ENCODE peak calls at places on chromosomes 6 and 20, in five cellular contexts. One of them, this sample, is unnamed.

GRCh38 chr6:130928993-130929678 is 101.9 kb downstream of the SMLR1 start:
- DNase-seq in HepG2: no peak
- DNase-seq in neural progenitor cell: no peak
- DNase-seq in GM23248: peak; percentile 75
- DNase-seq in PC-3: peak; percentile 54
- DNase-seq in this sample: peak; percentile 21

GRCh38 chr6:30154709-30155521 is 6.1 kb downstream of the TRIM10 start:
- DNase-seq in neural progenitor cell: no peak
- DNase-seq in HepG2: peak; percentile 82
- DNase-seq in PC-3: peak; percentile 93
- DNase-seq in GM23248: peak; percentile 89
- DNase-seq in this sample: peak; percentile 20

GRCh38 chr6:170522565-170523183 is 30.4 kb downstream of the PSMB1 start:
- DNase-seq in PC-3: peak; percentile 9
- DNase-seq in HepG2: no peak
- DNase-seq in neural progenitor cell: peak; percentile 81
- DNase-seq in GM23248: peak; percentile 34
- DNase-seq in this sample: no peak

GRCh38 chr20:58175425-58175824 is 53.0 kb downstream of the ANKRD60 start:
- DNase-seq in GM23248: no peak
- DNase-seq in PC-3: no peak
- DNase-seq in neural progenitor cell: no peak
- DNase-seq in HepG2: no peak
- DNase-seq in this sample: no peak

GRCh38 chr20:44253528-44253927 is 6.4 kb downstream of the GDAP1L1 start:
- DNase-seq in GM23248: no peak
- DNase-seq in PC-3: no peak
- DNase-seq in neural progenitor cell: no peak
- DNase-seq in HepG2: peak; percentile 69
- DNase-seq in this sample: no peak

GRCh38 chr6:108164815-108165706 is 761 bp upstream of the NR2E1 start:
- DNase-seq in neural progenitor cell: peak; percentile 75
- DNase-seq in HepG2: no peak
- DNase-seq in PC-3: no peak
- DNase-seq in GM23248: peak; percentile 10
- DNase-seq in this sample: no peak

GRCh38 chr20:63055575-63056235 is 48.9 kb upstream of the BHLHE23 start:
- DNase-seq in GM23248: no peak
- DNase-seq in HepG2: no peak
- DNase-seq in PC-3: no peak
- DNase-seq in neural progenitor cell: no peak
- DNase-seq in this sample: no peak

GRCh38 chr6:40678941-40679340 is 91.8 kb upstream of the LRFN2 start:
- DNase-seq in PC-3: no peak
- DNase-seq in neural progenitor cell: no peak
- DNase-seq in HepG2: no peak
- DNase-seq in GM23248: peak; percentile 14
- DNase-seq in this sample: no peak

GRCh38 chr6:39892490-39893129 is 41.7 kb downstream of the MOCS1 start:
- DNase-seq in HepG2: peak; percentile 50
- DNase-seq in PC-3: peak; percentile 44
- DNase-seq in neural progenitor cell: peak; percentile 72
- DNase-seq in GM23248: peak; percentile 79
- DNase-seq in this sample: no peak

GRCh38 chr6:3711776-3712175 is 39.7 kb downstream of the PXDC1 start:
- DNase-seq in PC-3: no peak
- DNase-seq in HepG2: no peak
- DNase-seq in neural progenitor cell: no peak
- DNase-seq in GM23248: no peak
- DNase-seq in this sample: no peak

GRCh38 chr6:6085928-6086668 is 79.4 kb upstream of the NRN1 start:
- DNase-seq in HepG2: no peak
- DNase-seq in neural progenitor cell: no peak
- DNase-seq in PC-3: no peak
- DNase-seq in GM23248: no peak
- DNase-seq in this sample: no peak

GRCh38 chr6:94623586-94623985 is 953.7 kb upstream of the MANEA start:
- DNase-seq in neural progenitor cell: no peak
- DNase-seq in HepG2: no peak
- DNase-seq in GM23248: no peak
- DNase-seq in PC-3: no peak
- DNase-seq in this sample: no peak

GRCh38 chr6:128280960-128281359 is 239.4 kb downstream of the PTPRK start:
- DNase-seq in neural progenitor cell: peak; percentile 45
- DNase-seq in PC-3: no peak
- DNase-seq in HepG2: peak; percentile 52
- DNase-seq in GM23248: no peak
- DNase-seq in this sample: no peak

GRCh38 chr6:155968921-155969320 is 513.3 kb upstream of the NOX3 start:
- DNase-seq in PC-3: no peak
- DNase-seq in GM23248: no peak
- DNase-seq in HepG2: no peak
- DNase-seq in neural progenitor cell: no peak
- DNase-seq in this sample: no peak

GRCh38 chr6:97215157-97215769 is 67.8 kb downstream of the MMS22L start:
- DNase-seq in HepG2: peak; percentile 26
- DNase-seq in neural progenitor cell: peak; percentile 76
- DNase-seq in GM23248: peak; percentile 88
- DNase-seq in PC-3: peak; percentile 55
- DNase-seq in this sample: no peak

GRCh38 chr20:13331536-13331935 is 110.5 kb downstream of the ISM1 start:
- DNase-seq in PC-3: peak; percentile 13
- DNase-seq in neural progenitor cell: no peak
- DNase-seq in HepG2: peak; percentile 66
- DNase-seq in GM23248: peak; percentile 62
- DNase-seq in this sample: peak; percentile 46

GRCh38 chr6:138099832-138100231 is 7.4 kb downstream of the PERP start:
- DNase-seq in neural progenitor cell: no peak
- DNase-seq in HepG2: no peak
- DNase-seq in PC-3: peak; percentile 83
- DNase-seq in GM23248: peak; percentile 87
- DNase-seq in this sample: peak; percentile 94

DNA sequence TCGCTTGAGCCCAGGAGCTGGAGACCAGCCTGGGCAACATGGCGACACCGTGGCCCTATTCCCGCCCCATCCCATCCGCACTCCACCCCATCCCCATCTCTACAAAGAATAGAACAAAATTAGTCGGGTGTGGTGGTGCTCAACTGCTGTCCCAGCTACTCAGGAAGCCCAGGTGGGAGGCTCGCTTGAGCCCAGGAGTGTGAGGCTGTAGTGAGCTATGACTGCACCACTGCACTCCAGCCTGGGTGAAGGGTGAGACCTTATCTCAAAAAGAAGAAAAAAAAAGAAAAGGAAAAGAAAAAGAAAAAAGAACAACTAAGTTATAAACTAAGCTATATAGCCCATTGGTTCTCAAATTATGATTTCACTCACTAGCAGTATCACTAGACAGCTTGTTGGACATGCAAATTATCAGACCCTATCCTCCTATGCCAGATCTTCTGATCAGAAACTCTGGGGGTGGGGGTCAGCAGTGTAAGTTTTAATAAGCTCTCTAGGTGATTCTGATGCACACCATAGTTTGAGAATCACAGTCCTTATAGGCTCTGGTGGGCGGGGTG is 491 bp upstream of the ITCH start:
- DNase-seq in neural progenitor cell: no peak
- DNase-seq in GM23248: no peak
- DNase-seq in PC-3: no peak
- DNase-seq in HepG2: no peak
- DNase-seq in this sample: no peak
- H3K4me3 ChIP-seq in neural progenitor cell: peak overlapping the region; percentile 100
- H3K4me3 ChIP-seq in GM23248: peak overlapping the region; percentile 92
- H3K4me3 ChIP-seq in PC-3: peak overlapping the region; percentile 85
- H3K4me3 ChIP-seq in HepG2: peak overlapping the region; percentile 89
- H3K4me3 ChIP-seq in this sample: peak overlapping the region; percentile 91

GRCh38 chr6:117530467-117531242 is 48.2 kb downstream of the DCBLD1 start:
- DNase-seq in PC-3: no peak
- DNase-seq in GM23248: peak; percentile 46
- DNase-seq in HepG2: no peak
- DNase-seq in neural progenitor cell: no peak
- DNase-seq in this sample: no peak

GRCh38 chr6:117533775-117534174 is 51.3 kb downstream of the DCBLD1 start:
- DNase-seq in HepG2: no peak
- DNase-seq in GM23248: no peak
- DNase-seq in PC-3: no peak
- DNase-seq in neural progenitor cell: no peak
- DNase-seq in this sample: no peak

GRCh38 chr6:117531346-117531745 is 48.9 kb downstream of the DCBLD1 start:
- DNase-seq in GM23248: peak; percentile 60
- DNase-seq in HepG2: no peak
- DNase-seq in neural progenitor cell: no peak
- DNase-seq in PC-3: no peak
- DNase-seq in this sample: no peak

GRCh38 chr6:117534974-117535373 is 52.5 kb downstream of the DCBLD1 start:
- DNase-seq in PC-3: no peak
- DNase-seq in neural progenitor cell: no peak
- DNase-seq in GM23248: no peak
- DNase-seq in HepG2: no peak
- DNase-seq in this sample: no peak

GRCh38 chr6:117531758-117532276 is 49.3 kb downstream of the DCBLD1 start:
- DNase-seq in neural progenitor cell: no peak
- DNase-seq in HepG2: no peak
- DNase-seq in GM23248: peak; percentile 69
- DNase-seq in PC-3: no peak
- DNase-seq in this sample: no peak
- H2AFZ ChIP-seq in neural progenitor cell: no peak overlapping the region
- H2AFZ ChIP-seq in HepG2: no peak overlapping the region
- H2AFZ ChIP-seq in GM23248: peak overlapping the region; percentile 69
- H2AFZ ChIP-seq in PC-3: no peak overlapping the region
- H2AFZ ChIP-seq in this sample: no peak overlapping the region

GRCh38 chr6:26319405-26320128 is 45.4 kb upstream of the BTN3A2 start:
- DNase-seq in neural progenitor cell: peak; percentile 55
- DNase-seq in PC-3: no peak
- DNase-seq in HepG2: no peak
- DNase-seq in GM23248: no peak
- DNase-seq in this sample: no peak

GRCh38 chr6:26322645-26323482 is 42.1 kb upstream of the BTN3A2 start:
- DNase-seq in neural progenitor cell: peak; percentile 70
- DNase-seq in HepG2: peak; percentile 93
- DNase-seq in PC-3: peak; percentile 96
- DNase-seq in GM23248: peak; percentile 86
- DNase-seq in this sample: peak; percentile 88

GRCh38 chr6:26323525-26324294 is 41.3 kb upstream of the BTN3A2 start:
- DNase-seq in PC-3: no peak
- DNase-seq in GM23248: no peak
- DNase-seq in HepG2: peak; percentile 71
- DNase-seq in neural progenitor cell: no peak
- DNase-seq in this sample: no peak

GRCh38 chr6:26318459-26319404 is 46.3 kb upstream of the BTN3A2 start:
- DNase-seq in GM23248: no peak
- DNase-seq in HepG2: no peak
- DNase-seq in neural progenitor cell: no peak
- DNase-seq in PC-3: no peak
- DNase-seq in this sample: no peak

DNA sequence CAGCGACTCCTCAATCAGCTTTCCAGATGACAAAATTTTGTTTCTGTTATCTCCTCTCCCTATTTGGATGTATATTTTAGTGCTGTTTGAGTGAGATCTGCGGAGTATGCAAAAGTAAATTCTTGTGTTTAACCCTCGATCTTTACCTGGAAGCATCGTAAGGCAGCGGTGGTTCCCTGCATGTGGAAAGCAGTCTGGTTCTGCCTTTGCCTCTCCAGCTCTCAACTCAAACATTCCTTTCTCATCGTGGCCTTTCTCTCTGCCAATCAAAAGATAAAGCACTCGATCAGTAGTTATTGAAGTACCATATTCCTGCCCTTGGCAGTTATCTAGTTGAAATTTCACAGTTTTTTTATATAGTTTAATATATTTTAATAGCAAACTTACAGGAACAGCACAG is 44.0 kb upstream of the BTN3A2 start:
- DNase-seq in PC-3: no peak
- DNase-seq in HepG2: no peak
- DNase-seq in GM23248: no peak
- DNase-seq in neural progenitor cell: no peak
- DNase-seq in this sample: no peak
- H3K4me3 ChIP-seq in PC-3: peak overlapping the region; percentile 79
- H3K4me3 ChIP-seq in HepG2: peak overlapping the region; percentile 61
- H3K4me3 ChIP-seq in GM23248: no peak overlapping the region
- H3K4me3 ChIP-seq in neural progenitor cell: peak overlapping the region; percentile 53
- H3K4me3 ChIP-seq in this sample: peak overlapping the region; percentile 72

GRCh38 chr6:141470810-141471209 is 661.9 kb upstream of the GJE1 start:
- DNase-seq in HepG2: no peak
- DNase-seq in PC-3: no peak
- DNase-seq in neural progenitor cell: no peak
- DNase-seq in GM23248: no peak
- DNase-seq in this sample: no peak
- H2AFZ ChIP-seq in HepG2: no peak overlapping the region
- H2AFZ ChIP-seq in PC-3: no peak overlapping the region
- H2AFZ ChIP-seq in neural progenitor cell: no peak overlapping the region
- H2AFZ ChIP-seq in GM23248: no peak overlapping the region
- H2AFZ ChIP-seq in this sample: no peak overlapping the region

DNA sequence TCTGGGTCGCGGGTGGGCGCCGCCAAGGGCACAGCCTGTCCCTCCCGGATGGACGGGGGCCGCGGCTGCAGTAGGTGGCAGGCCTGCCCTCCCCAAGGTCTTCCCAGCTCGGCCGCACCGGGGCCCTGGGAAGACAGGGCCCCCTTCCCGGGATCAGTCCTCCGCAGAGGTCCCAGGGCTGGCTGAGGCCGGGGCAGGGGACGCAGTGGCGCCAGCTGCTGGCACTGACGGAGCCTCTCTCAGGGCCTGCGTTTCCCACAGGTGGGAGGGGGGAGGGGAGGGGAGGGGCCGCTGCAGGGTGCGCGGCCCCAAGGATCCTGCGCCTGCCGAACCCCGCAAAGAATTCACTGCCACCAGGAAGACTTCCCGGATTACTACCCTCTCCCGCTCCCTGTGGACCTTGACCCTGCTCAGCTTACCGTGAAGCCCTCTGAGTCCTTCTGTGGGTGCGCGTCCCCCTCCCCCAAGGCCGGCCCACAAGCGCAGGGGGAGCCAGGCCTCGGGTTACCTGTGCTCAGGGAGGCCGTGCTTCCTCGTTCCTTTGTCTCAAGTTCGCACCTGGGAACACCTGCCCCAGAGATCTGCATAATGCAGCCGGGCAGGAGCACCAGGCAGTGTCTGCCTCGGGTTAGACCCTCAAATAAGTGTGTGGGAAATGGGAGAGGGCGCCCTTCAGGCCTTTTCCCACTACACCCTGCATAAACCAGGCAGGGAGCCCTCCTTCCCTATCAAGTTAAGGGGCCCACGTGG is 5.1 kb downstream of the LZTS3 start:
- DNase-seq in HepG2: peak; percentile 86
- DNase-seq in GM23248: no peak
- DNase-seq in neural progenitor cell: peak; percentile 77
- DNase-seq in PC-3: no peak
- DNase-seq in this sample: peak; percentile 56
- H3K4me3 ChIP-seq in HepG2: peak overlapping the region; percentile 50
- H3K4me3 ChIP-seq in GM23248: no peak overlapping the region
- H3K4me3 ChIP-seq in neural progenitor cell: peak overlapping the region; percentile 39
- H3K4me3 ChIP-seq in PC-3: no peak overlapping the region
- H3K4me3 ChIP-seq in this sample: no peak overlapping the region

GRCh38 chr6:152151930-152152329 is 344.4 kb downstream of the ESR1 start:
- DNase-seq in neural progenitor cell: no peak
- DNase-seq in PC-3: no peak
- DNase-seq in GM23248: no peak
- DNase-seq in HepG2: no peak
- DNase-seq in this sample: no peak
- H2AFZ ChIP-seq in neural progenitor cell: no peak overlapping the region
- H2AFZ ChIP-seq in PC-3: no peak overlapping the region
- H2AFZ ChIP-seq in GM23248: no peak overlapping the region
- H2AFZ ChIP-seq in HepG2: no peak overlapping the region
- H2AFZ ChIP-seq in this sample: no peak overlapping the region